ENCODE peak calls at places on chromosomes 6 and 20, in four cellular contexts. N is cardiac fibroblast, D is fibroblast of lung, T is lung. B is an unnamed sample.

GRCh38 chr6:134065706-134066105 is 13.3 kb upstream of the SLC2A12 start:
- DNase-seq in N (peak), D (peak), T (no peak), B (peak)

GRCh38 chr6:118705799-118706481 is 54.5 kb upstream of the CEP85L start:
- DNase-seq in N (peak), D (peak), T (no peak), B (peak)

GRCh38 chr6:145729887-145730286 is 5.4 kb downstream of the EPM2A start:
- DNase-seq in N (no peak), D (no peak), T (no peak), B (no peak)

GRCh38 chr6:30490031-30490876 is 945 bp downstream of the HLA-E start:
- DNase-seq in N (peak), D (peak), T (peak), B (peak)

GRCh38 chr6:122833229-122833556 is 44.1 kb downstream of the SMPDL3A start:
- DNase-seq in N (no peak), D (no peak), T (no peak), B (peak)

GRCh38 chr6:82959385-82959941 is 106.2 kb downstream of the UBE3D start:
- DNase-seq in N (no peak), D (peak), T (no peak), B (peak)

GRCh38 chr6:26217714-26218075 is 130.5 kb downstream of the HFE start:
- DNase-seq in N (peak), D (peak), T (no peak), B (peak)

GRCh38 chr6:69732640-69733039 is 64.2 kb downstream of the LMBRD1 start:
- DNase-seq in N (peak), D (peak), T (no peak), B (peak)

GRCh38 chr6:37784585-37784967 is 35.0 kb upstream of the ZFAND3 start:
- DNase-seq in N (no peak), D (no peak), T (no peak), B (no peak)

GRCh38 chr20:34368547-34368946 is 5.5 kb downstream of the ITCH start:
- DNase-seq in N (no peak), D (no peak), T (no peak), B (peak)

DNA sequence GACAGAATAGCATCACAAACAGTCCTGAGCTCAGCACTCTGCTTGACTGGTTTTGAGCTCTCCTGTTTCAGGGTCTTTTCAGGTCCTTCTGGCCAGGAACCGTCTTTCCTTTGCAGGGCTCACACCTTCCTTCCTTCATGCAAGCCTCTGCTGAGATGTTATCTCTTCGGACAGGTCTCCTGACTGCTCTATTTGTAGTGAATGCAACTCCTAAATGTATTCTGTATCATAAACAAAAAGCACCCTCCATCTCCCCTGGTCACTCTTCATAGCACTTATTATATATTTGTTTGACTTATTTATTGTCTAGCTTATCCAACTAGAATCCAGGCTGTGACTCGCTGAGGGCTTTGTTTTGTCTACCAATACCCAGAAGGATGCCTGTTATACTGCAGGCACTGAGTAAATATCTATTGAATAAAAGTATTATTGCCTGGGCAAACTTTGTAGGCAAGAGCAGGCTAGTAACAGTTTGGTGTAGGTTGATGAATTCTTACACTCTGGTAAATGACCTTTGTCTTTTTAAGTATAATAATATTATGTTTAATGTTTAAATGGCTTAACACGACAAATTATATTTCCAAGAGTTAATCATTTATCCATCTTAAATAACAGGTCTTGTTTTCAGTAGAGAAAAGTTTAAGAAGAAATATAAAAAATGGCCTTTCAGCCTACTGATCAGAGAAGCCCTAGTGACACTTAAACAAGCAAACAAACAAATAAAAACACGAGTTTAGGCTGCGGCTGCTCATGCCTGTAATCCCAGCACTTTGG is 199.8 kb downstream of the BCAS1 start:
- DNase-seq in N (no peak), D (no peak), T (no peak), B (no peak)
- TF ChIP-seq CTCF in N (no peak), D (no peak), T (no peak), B (no peak)

GRCh38 chr6:160124007-160124406 is 2.4 kb downstream of the SLC22A1 start:
- DNase-seq in N (no peak), D (no peak), T (no peak), B (no peak)
- H3K4me3 ChIP-seq in N (no peak), D (no peak), T (no peak), B (no peak)

GRCh38 chr6:90286884-90287488 is 9.7 kb downstream of the BACH2 start:
- DNase-seq in N (peak), D (peak), T (no peak), B (peak)
- TF ChIP-seq CTCF in N (peak), D (peak), T (peak), B (peak)

DNA sequence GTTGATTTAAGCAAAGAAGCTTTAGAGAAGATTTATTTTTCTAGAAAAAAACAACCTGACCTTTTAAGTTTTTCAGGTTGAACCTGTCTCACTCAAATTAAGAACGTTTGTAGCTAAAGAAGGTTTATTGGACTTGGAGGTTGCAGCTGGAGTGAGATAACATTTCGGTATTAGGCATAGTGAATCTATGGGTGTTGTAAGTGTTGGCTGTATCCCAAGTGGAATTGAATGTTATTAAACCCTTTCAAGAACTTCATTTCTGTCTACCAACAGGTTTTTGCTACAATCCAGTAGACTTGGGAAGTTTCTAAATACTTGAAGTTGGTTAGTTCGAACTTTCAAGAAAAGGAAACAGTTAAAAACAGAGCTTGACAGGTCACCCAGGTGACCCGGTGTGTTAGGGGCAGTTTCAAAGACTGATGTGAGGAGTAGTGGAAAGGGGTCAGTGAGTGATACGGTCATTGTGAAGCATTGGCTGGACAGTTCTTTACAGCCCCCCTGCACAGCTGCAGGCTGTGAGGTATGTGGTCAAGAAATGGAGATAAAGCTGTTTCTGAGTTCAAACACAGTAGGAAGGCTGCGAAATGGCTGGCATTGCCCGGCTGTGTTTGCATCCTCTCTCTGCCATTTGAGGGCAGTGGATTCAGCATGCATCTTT is 2.5 kb upstream of the TBCC start:
- DNase-seq in N (no peak), D (peak), T (no peak), B (peak)
- H3K4me3 ChIP-seq in N (no peak), D (no peak), T (no peak), B (no peak)

GRCh38 chr6:84967389-84967788 is 203.0 kb upstream of the TBX18 start:
- DNase-seq in N (peak), D (peak), T (no peak), B (peak)
- TF ChIP-seq CTCF in N (peak), D (peak), T (no peak), B (peak)

GRCh38 chr20:17571967-17572638 is 2.2 kb downstream of the DSTN start:
- DNase-seq in N (no peak), D (no peak), T (no peak), B (no peak)
- H3K4me3 ChIP-seq in N (peak), D (peak), T (peak), B (peak)

GRCh38 chr6:159723259-159723658 is 4.0 kb upstream of the WTAP start:
- DNase-seq in N (no peak), D (no peak), T (no peak), B (no peak)

GRCh38 chr6:159722655-159723054 is 4.7 kb upstream of the WTAP start:
- DNase-seq in N (no peak), D (no peak), T (no peak), B (no peak)

GRCh38 chr6:159718634-159719033 is 8.7 kb upstream of the WTAP start:
- DNase-seq in N (no peak), D (no peak), T (no peak), B (no peak)

GRCh38 chr6:159719287-159719686 is 8.0 kb upstream of the WTAP start:
- DNase-seq in N (no peak), D (no peak), T (no peak), B (no peak)

GRCh38 chr6:159720708-159721107 is 6.6 kb upstream of the WTAP start:
- DNase-seq in N (peak), D (peak), T (no peak), B (peak)
- TF ChIP-seq CTCF in N (peak), D (peak), T (no peak), B (peak)

GRCh38 chr6:99604161-99605073 is 2.2 kb upstream of the PRDM13 start:
- DNase-seq in N (no peak), D (no peak), T (no peak), B (no peak)

GRCh38 chr6:99605074-99605726 is 1.4 kb upstream of the PRDM13 start:
- DNase-seq in N (no peak), D (no peak), T (no peak), B (no peak)

GRCh38 chr6:99605911-99606669 is 543 bp upstream of the PRDM13 start:
- DNase-seq in N (no peak), D (no peak), T (no peak), B (no peak)

GRCh38 chr6:99603421-99604160 is 3.0 kb upstream of the PRDM13 start:
- DNase-seq in N (no peak), D (no peak), T (no peak), B (no peak)

GRCh38 chr6:99602519-99603420 is 3.9 kb upstream of the PRDM13 start:
- DNase-seq in N (no peak), D (no peak), T (no peak), B (no peak)
- H3K4me3 ChIP-seq in N (no peak), D (no peak), T (no peak), B (no peak)

B was measured in choroid plexus epithelial cell.